ENCODE peak calls at places on chromosomes 3 and 15, in ten cellular contexts. A is CD8-positive, alpha-beta memory T cell; S is foreskin fibroblast; B is skeletal muscle cell; P is stomach; F is cardiac fibroblast; T is aorta; J is Caco-2; W is CD4-positive, alpha-beta memory T cell; X is endodermal cell. R is an unnamed sample.

GRCh38 chr3:194225988-194226663 is 90.2 kb downstream of the HES1 start:
- DNase-seq in F (no peak), T (no peak), J (no peak), W (no peak), S (peak; percentile 4), X (peak; percentile 32), A (no peak), P (no peak), B (no peak), R (no peak)

GRCh38 chr3:14244521-14244920 is 65.9 kb downstream of the LSM3 start:
- DNase-seq in B (no peak), W (no peak), T (no peak), A (no peak), S (no peak), F (no peak), J (no peak), X (peak; percentile 22), P (no peak), R (no peak)

GRCh38 chr3:24237971-24238767 is 256.5 kb downstream of the THRB start:
- DNase-seq in S (peak; percentile 94), T (no peak), J (peak; percentile 53), P (no peak), F (peak; percentile 91), X (peak; percentile 84), B (peak; percentile 86), W (peak; percentile 33), A (peak; percentile 11), R (peak; percentile 81)

GRCh38 chr3:28317438-28318022 is 31.0 kb upstream of the ZCWPW2 start:
- DNase-seq in T (no peak), F (peak; percentile 60), A (peak; percentile 54), S (peak; percentile 11), J (no peak), X (no peak), B (no peak), P (no peak), W (peak; percentile 55), R (no peak)

GRCh38 chr3:48088056-48088748 is 72.0 kb upstream of the MAP4 start:
- DNase-seq in F (peak; percentile 32), P (peak; percentile 28), T (no peak), W (no peak), X (no peak), J (peak; percentile 42), A (no peak), B (no peak), S (no peak), R (no peak)

GRCh38 chr15:96304839-96305238 is 25.7 kb upstream of the NR2F2 start:
- DNase-seq in B (no peak), P (no peak), X (no peak), S (no peak), J (no peak), F (no peak), T (no peak), A (no peak), W (no peak), R (no peak)

GRCh38 chr3:153242900-153243299 is 80.9 kb downstream of the RAP2B start:
- DNase-seq in B (no peak), J (no peak), A (peak; percentile 61), F (no peak), P (no peak), T (no peak), W (no peak), X (no peak), S (no peak), R (no peak)

GRCh38 chr15:25242166-25242879 is 196.5 kb downstream of the UBE3A start:
- DNase-seq in B (no peak), X (no peak), T (peak; percentile 35), P (no peak), S (no peak), W (no peak), A (no peak), F (no peak), J (peak; percentile 23), R (no peak)

DNA sequence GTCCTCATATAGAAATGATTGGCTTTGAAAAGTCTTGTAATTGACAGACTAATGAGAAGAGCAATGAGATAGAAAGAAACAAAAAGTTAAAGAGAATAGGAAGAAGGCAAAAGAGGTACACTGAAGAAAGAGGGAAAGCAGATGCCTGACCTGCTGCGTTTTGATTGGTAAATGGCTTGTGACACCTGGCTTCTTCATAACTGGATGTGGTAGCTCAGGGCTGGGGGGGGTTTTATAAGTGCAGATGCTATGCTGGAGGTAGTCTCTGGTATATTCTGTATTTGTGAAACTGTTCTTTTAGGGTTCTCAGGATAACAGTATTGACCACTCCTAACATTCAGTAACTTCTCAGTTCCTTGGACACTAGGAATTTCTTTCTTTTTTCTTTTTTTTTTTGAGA is 1.4 kb downstream of the STARD9 start:
- DNase-seq in W (no peak), P (no peak), X (no peak), A (no peak), S (no peak), F (no peak), B (no peak), J (no peak), T (no peak), R (no peak)
- H3K4me3 ChIP-seq in W (no peak overlapping the region), P (peak overlapping the region; percentile 78), X (no peak overlapping the region), A (no peak overlapping the region), S (peak overlapping the region; percentile 95), F (no peak overlapping the region), B (peak overlapping the region; percentile 85), J (no peak overlapping the region), T (peak overlapping the region; percentile 59), R (peak overlapping the region; percentile 93)

DNA sequence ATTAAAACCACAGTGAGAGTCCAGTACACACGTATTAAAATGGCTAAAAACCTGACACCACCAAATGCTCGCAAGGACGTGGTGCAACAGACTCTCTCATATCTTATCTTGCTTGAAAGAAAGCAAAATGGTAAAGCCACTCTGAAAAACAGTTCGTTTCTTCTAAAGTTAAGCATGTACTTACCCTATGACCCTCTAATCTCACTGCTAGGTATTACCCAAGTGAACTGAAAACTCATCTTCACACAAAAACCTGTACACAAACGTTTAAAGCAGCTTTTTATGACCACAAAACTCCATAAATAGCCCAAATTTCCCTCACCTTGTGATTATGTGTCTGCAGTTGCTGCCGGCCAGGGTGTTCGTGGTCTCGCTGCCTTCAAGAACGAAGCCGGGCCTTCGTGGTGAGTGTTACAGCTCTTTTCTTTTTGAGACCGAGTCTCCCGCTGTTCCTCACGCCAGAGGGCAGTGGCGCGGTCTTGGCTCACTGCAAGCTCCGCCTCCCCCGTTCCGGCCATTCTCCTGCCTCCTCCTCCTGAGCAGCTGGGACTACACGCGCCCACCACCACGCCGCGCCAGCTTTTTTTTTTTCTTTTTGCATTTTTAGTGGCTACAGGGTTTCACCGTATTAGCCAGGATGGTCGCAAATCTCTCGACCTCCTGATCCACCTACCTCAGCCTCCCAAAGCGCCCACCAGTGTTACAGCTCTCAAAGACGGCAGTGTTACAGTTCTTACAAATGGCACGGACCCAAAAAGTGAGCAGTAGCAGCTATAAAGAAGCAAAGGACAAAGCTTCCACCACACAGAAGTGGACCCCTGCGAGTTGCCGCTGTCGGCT is 165.4 kb downstream of the TJP1 start:
- DNase-seq in S (no peak), T (no peak), B (no peak), J (peak; percentile 80), P (no peak), X (peak; percentile 93), A (no peak), F (peak; percentile 20), W (no peak), R (no peak)
- H3K4me3 ChIP-seq in S (no peak overlapping the region), T (no peak overlapping the region), B (no peak overlapping the region), J (peak overlapping the region; percentile 38), P (no peak overlapping the region), X (no peak overlapping the region), A (no peak overlapping the region), F (no peak overlapping the region), W (no peak overlapping the region), R (no peak overlapping the region)

GRCh38 chr3:151307583-151307982 is 9.0 kb downstream of the GPR87 start:
- DNase-seq in S (no peak), P (no peak), A (no peak), T (no peak), F (no peak), B (no peak), J (no peak), W (no peak), X (no peak), R (no peak)

GRCh38 chr3:151305081-151305777 is 11.4 kb downstream of the GPR87 start:
- DNase-seq in B (peak; percentile 97), J (peak; percentile 91), A (no peak), F (peak; percentile 96), T (peak; percentile 78), W (no peak), P (peak; percentile 61), X (peak; percentile 95), S (peak; percentile 94), R (peak; percentile 98)

GRCh38 chr3:151307131-151307530 is 9.5 kb downstream of the GPR87 start:
- DNase-seq in B (no peak), J (no peak), P (no peak), X (no peak), T (no peak), F (no peak), S (no peak), W (no peak), A (no peak), R (no peak)

GRCh38 chr3:151306168-151306810 is 10.3 kb downstream of the GPR87 start:
- DNase-seq in A (no peak), J (no peak), B (no peak), F (no peak), S (no peak), X (peak; percentile 60), P (no peak), T (no peak), W (no peak), R (no peak)

DNA sequence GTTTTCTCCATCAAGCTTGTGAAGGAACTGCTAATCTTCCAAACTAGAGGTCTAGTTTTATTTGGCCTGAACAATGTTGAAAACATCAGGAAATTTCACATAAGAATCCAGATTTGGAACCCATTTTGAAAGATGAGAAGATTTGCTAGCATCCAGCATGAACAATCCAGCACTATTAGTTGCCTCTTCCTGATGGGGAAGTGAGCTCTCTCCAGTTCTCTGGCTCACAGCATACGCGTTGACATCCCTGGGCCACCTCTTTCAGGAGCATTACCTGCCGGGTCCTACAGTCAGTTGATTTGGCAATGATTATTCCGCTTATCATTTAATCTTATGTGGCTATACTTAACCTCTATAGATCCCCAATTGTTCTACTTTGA is 10.9 kb downstream of the GPR87 start:
- DNase-seq in F (no peak), B (no peak), X (no peak), T (no peak), W (no peak), S (no peak), P (no peak), A (no peak), J (no peak), R (no peak)
- H3K4me3 ChIP-seq in F (no peak overlapping the region), B (no peak overlapping the region), X (peak overlapping the region; percentile 44), T (no peak overlapping the region), W (no peak overlapping the region), S (peak overlapping the region; percentile 4), P (no peak overlapping the region), A (no peak overlapping the region), J (no peak overlapping the region), R (no peak overlapping the region)

DNA sequence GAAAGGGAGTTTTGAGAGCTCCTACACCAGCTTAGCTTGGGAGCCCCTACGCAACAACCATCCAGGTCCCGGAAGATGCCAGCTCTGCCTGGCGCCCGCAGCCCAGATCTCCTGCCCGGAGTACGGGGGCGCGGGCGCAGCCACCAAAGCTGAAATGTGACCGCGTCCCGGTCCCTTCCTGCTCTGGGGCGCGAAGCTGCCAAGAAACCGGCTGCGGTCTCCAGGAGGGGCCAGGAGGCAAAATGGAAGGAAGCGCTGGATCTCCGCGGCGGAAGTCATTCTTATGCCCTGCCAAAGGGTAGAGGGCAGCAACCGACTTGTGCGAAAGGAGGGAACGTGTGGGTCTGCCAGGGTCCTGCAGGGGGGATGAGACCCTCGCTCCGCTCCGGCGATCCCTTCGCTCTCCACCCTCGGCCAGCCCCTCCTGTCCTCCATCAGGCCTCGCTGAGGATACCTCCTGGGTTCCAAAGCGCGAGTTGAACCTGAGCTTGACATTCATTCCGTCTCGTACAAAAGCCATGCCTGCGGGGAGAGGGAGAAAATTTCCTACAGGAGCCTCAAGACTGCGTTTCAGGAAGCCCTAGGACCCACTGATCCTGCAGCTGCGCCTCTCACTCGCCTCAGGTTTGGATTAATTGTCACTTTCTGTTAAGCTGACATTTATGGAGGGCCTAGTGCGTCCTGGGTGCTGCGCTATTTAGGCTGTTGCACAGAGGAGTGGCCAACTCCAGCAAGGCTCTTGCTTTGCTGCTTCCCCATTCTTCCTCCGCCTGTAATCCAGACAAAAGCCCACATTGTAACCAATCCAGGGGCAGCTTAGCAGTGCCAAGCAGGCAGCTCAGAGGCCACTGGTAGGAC is 98.3 kb upstream of the VGLL3 start:
- DNase-seq in J (no peak), T (peak; percentile 84), A (no peak), S (peak; percentile 91), P (peak; percentile 36), B (peak; percentile 46), X (no peak), F (peak; percentile 91), W (peak; percentile 2), R (no peak)
- H3K4me3 ChIP-seq in J (no peak overlapping the region), T (peak overlapping the region; percentile 66), A (peak overlapping the region; percentile 19), S (peak overlapping the region; percentile 67), P (peak overlapping the region; percentile 68), B (peak overlapping the region; percentile 52), X (no peak overlapping the region), F (peak overlapping the region; percentile 50), W (no peak overlapping the region), R (peak overlapping the region; percentile 68)